ENCODE peak calls at places on chromosome 1, in five cellular contexts. N, A, D, L and R are unnamed samples.

GRCh38 chr1:119435061-119435460 is 20.1 kb downstream of the HSD3B2 start:
- DNase-seq in N (no peak), L (no peak), A (no peak), D (no peak), R (no peak)

GRCh38 chr1:200364121-200364759 is 45.6 kb downstream of the ZNF281 start:
- DNase-seq in L (peak; percentile 64), A (no peak), N (peak; percentile 32), D (no peak), R (no peak)

GRCh38 chr1:221809101-221810029 is 67.5 kb upstream of the DUSP10 start:
- DNase-seq in L (no peak), N (peak; percentile 53), A (no peak), D (no peak), R (no peak)

GRCh38 chr1:85578321-85579295 is 2.0 kb upstream of the CCN1 start:
- DNase-seq in D (no peak), A (no peak), L (peak; percentile 66), N (peak; percentile 92), R (no peak)

GRCh38 chr1:76501576-76502219 is 365.6 kb upstream of the ST6GALNAC5 start:
- DNase-seq in L (no peak), D (no peak), N (no peak), A (no peak), R (no peak)

GRCh38 chr1:66930823-66931174 is 6.0 kb downstream of the MIER1 start:
- DNase-seq in L (no peak), N (no peak), D (no peak), A (no peak), R (no peak)

GRCh38 chr1:162929177-162929576 is 68.2 kb upstream of the CCDC190 start:
- DNase-seq in A (no peak), N (no peak), L (no peak), D (no peak), R (no peak)

GRCh38 chr1:59026472-59026948 is 242.7 kb upstream of the JUN start:
- DNase-seq in D (no peak), N (no peak), L (no peak), A (no peak), R (no peak)

GRCh38 chr1:91529856-91530255 is 29.2 kb downstream of the CDC7 start:
- DNase-seq in D (no peak), A (no peak), N (peak; percentile 43), L (peak; percentile 44), R (no peak)

GRCh38 chr1:46183119-46183842 is 7.0 kb upstream of the P3R3URF start:
- DNase-seq in A (no peak), D (no peak), N (peak; percentile 97), L (peak; percentile 83), R (peak; percentile 72)

GRCh38 chr1:193111641-193112090 is 6.5 kb upstream of the GLRX2 start:
- DNase-seq in N (no peak), D (no peak), L (peak; percentile 57), A (no peak), R (peak; percentile 89)

GRCh38 chr1:53719469-53719868 is 19.5 kb downstream of the GLIS1 start:
- DNase-seq in A (no peak), N (no peak), D (no peak), L (no peak), R (no peak)

GRCh38 chr1:12472798-12473551 is 145.0 kb downstream of the DHRS3 start:
- DNase-seq in L (no peak), A (peak; percentile 72), D (no peak), N (no peak), R (no peak)

GRCh38 chr1:197706593-197706992 is 68.7 kb downstream of the DENND1B start:
- DNase-seq in N (no peak), L (no peak), D (no peak), A (no peak), R (no peak)

GRCh38 chr1:66916320-66916719 is 8.3 kb downstream of the DNAI4 start:
- DNase-seq in D (no peak), N (no peak), L (no peak), A (no peak), R (no peak)

GRCh38 chr1:188043536-188044245 is 1214.9 kb downstream of the PLA2G4A start:
- DNase-seq in N (peak; percentile 92), D (no peak), A (no peak), L (no peak), R (no peak)

GRCh38 chr1:67978988-67979516 is 71.4 kb downstream of the DIRAS3 start:
- DNase-seq in N (peak; percentile 10), A (no peak), L (peak; percentile 92), D (no peak), R (no peak)

GRCh38 chr1:220828950-220829586 is 42.4 kb downstream of the MTARC1 start:
- DNase-seq in L (no peak), D (no peak), N (no peak), A (no peak), R (no peak)

GRCh38 chr1:50266509-50266908 is 156.7 kb downstream of the DMRTA2 start:
- DNase-seq in D (no peak), A (no peak), L (no peak), N (no peak), R (no peak)

GRCh38 chr1:25360596-25361581 is 22.8 kb downstream of the TMEM50A start:
- DNase-seq in A (no peak), D (no peak), L (peak; percentile 12), N (peak; percentile 66), R (no peak)

GRCh38 chr1:94327001-94327685 is 89.8 kb upstream of the ARHGAP29 start:
- DNase-seq in D (no peak), A (no peak), L (no peak), N (peak; percentile 93), R (peak; percentile 76)

GRCh38 chr1:117595993-117596720 is 9.7 kb upstream of the TENT5C start:
- DNase-seq in N (no peak), L (no peak), A (peak; percentile 42), D (no peak), R (no peak)

GRCh38 chr1:24393892-24394291 is 19.7 kb downstream of the STPG1 start:
- DNase-seq in N (peak; percentile 59), D (peak; percentile 79), A (no peak), L (peak; percentile 47), R (no peak)

GRCh38 chr1:173122344-173122880 is 71.7 kb upstream of the TNFSF18 start:
- DNase-seq in N (peak; percentile 78), L (no peak), D (no peak), A (no peak), R (no peak)

GRCh38 chr1:22635436-22635835 is 992 bp upstream of the C1QA start:
- DNase-seq in D (no peak), A (no peak), L (no peak), N (no peak), R (no peak)

DNA sequence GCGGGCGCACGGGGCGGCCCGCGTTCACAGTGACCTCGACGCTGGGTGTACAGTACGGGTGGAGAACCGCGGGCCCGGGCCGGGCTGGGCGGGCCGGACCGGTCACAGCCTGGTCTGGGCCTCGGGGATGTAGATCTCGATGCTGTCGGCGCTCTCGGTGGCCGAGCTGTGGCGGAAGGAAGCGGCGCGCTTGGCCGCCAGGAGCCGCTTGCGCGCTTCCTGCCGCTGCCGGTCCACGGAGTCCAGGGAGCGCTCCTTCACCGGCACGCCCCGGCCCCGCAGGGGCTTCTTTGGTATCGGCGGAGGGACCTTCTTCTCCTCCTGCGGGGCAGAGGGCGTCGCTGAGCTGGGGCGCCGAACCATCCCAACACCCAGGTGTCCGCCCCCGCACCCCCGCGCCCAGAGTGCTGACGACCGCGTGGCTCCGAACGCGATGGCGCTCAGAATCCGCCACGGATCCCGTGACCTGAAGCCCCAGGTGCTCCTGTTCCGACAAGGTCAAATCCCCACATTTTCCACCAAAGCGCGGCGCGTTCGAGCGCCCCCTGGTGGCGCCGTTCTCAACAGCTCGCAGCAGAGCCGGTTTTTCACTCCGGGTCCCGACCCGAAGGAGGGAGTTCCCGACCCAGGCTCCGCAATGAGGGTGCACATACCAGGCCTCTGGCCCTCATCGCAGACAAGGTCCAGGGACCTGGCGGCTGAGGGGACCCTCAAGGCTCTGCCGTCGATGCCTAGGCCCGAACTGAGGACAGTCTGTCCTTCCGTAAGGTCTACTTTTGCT is 6.6 kb upstream of the SMIM12 start:
- DNase-seq in D (no peak), L (peak; percentile 75), A (peak; percentile 92), N (peak; percentile 63), R (peak; percentile 91)
- TF ChIP-seq POLR2A in D (no peak), L (no peak), A (no peak), N (peak; percentile 32), R (no peak)

GRCh38 chr1:229220163-229220846 is 50.6 kb upstream of the RAB4A start:
- DNase-seq in N (no peak), A (no peak), L (no peak), D (no peak), R (no peak)
- H3K27ac ChIP-seq in N (no peak overlapping the region), A (peak overlapping the region; percentile 81), L (peak overlapping the region; percentile 72), D (no peak overlapping the region), R (no peak overlapping the region)

DNA sequence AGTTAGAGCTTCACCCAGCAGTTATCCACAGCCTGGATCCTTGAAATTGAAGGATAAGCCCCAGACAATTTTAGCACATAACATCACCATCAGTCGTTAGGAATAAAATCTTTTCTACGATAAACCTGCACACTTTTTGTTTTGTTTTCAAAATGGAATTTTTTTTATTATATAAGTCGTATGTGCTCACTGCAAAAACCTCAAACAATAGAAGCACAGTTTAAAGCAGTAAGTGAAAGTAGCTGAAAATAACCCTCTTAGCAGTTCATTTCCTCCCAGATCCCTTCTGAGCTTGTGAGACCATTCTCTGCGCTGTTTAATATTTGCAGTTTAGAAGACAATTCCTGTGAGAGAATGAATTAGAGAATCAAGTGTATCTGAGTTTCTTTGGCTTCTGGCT is 38.3 kb downstream of the ELK4 start:
- DNase-seq in A (no peak), N (peak; percentile 61), L (no peak), D (no peak), R (no peak)
- H3K4me3 ChIP-seq in A (no peak overlapping the region), N (no peak overlapping the region), L (no peak overlapping the region), D (no peak overlapping the region), R (no peak overlapping the region)

GRCh38 chr1:116408803-116409720 is 36.0 kb downstream of the ATP1A1 start:
- DNase-seq in L (no peak), A (no peak), D (no peak), N (no peak), R (no peak)
- TF ChIP-seq POLR2A in L (no peak), A (no peak), D (no peak), N (no peak), R (no peak)

GRCh38 chr1:27153549-27153886 is 1.4 kb downstream of the SLC9A1 start:
- DNase-seq in D (no peak), L (no peak), A (no peak), N (no peak), R (no peak)

GRCh38 chr1:27154991-27155781 is at the start of gene SLC9A1:
- DNase-seq in N (peak; percentile 95), L (peak; percentile 90), D (peak; percentile 96), A (peak; percentile 96), R (peak; percentile 98)

GRCh38 chr1:27152829-27153548 is 1.9 kb downstream of the SLC9A1 start:
- DNase-seq in N (peak; percentile 61), A (no peak), D (no peak), L (no peak), R (no peak)

GRCh38 chr1:27154469-27154990 is 395 bp downstream of the SLC9A1 start:
- DNase-seq in L (no peak), D (no peak), N (peak; percentile 33), A (no peak), R (no peak)

DNA sequence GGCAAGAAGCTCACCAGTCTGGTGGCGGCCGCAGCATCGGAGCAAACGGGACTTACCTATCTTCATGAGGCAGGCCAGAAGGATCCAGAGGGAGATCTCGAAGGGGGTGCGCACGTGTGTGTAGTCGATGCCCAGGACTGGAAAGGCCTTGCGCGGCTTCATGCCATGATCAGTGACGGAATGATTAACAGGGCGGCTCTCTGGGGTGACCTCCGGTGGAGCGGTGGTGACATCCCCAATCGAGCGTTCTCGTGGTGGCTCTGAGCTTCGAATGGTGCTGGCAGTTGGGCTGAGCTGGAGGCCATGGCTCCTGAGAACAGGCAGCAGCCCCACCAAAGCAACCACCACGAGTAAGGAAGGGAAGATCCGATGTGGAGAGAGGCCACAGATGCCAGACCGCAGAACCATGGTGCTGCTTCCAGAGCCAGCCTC is 982 bp downstream of the SLC9A1 start:
- DNase-seq in D (no peak), N (no peak), A (no peak), L (no peak), R (no peak)
- H3K27ac ChIP-seq in D (peak overlapping the region; percentile 92), N (peak overlapping the region; percentile 43), A (peak overlapping the region; percentile 94), L (peak overlapping the region; percentile 98), R (peak overlapping the region; percentile 95)